ENCODE peak calls at places on chromosomes 16 and 17, in ten cellular contexts. W, D, N, Z, G, K, O, P, B and E are unnamed samples.

GRCh38 chr17:56679767-56680422 is 86.4 kb downstream of the NOG start:
- DNase-seq in W (no peak), D (no peak), N (no peak), Z (no peak), G (no peak), K (peak), O (peak), P (no peak), B (no peak), E (no peak)

GRCh38 chr16:30183961-30184429 is 593 bp downstream of the CORO1A start:
- DNase-seq in W (no peak), D (peak), N (no peak), Z (no peak), G (no peak), K (no peak), O (no peak), P (no peak), B (peak), E (peak)

GRCh38 chr17:40399185-40399584 is 18.5 kb downstream of the TOP2A start:
- DNase-seq in W (peak), D (no peak), N (no peak), Z (no peak), G (no peak), K (peak), O (peak), P (no peak), B (no peak), E (no peak)

GRCh38 chr16:12349950-12350842 is 373.7 kb downstream of the SNX29 start:
- DNase-seq in W (no peak), D (no peak), N (no peak), Z (no peak), G (no peak), K (no peak), O (no peak), P (no peak), B (no peak), E (no peak)

GRCh38 chr16:30139895-30140481 is 17.0 kb upstream of the MAPK3 start:
- DNase-seq in W (no peak), D (no peak), N (no peak), Z (no peak), G (no peak), K (no peak), O (no peak), P (no peak), B (no peak), E (no peak)

GRCh38 chr17:57666946-57667345 is 78.2 kb downstream of the CCDC182 start:
- DNase-seq in W (no peak), D (no peak), N (no peak), Z (no peak), G (no peak), K (no peak), O (no peak), P (no peak), B (no peak), E (no peak)

GRCh38 chr17:6603746-6604325 is 36.7 kb downstream of the KIAA0753 start:
- DNase-seq in W (no peak), D (no peak), N (no peak), Z (no peak), G (no peak), K (no peak), O (no peak), P (no peak), B (no peak), E (no peak)

GRCh38 chr16:68064791-68065365 is 20.3 kb upstream of the NFATC3 start:
- DNase-seq in W (no peak), D (peak), N (peak), Z (no peak), G (no peak), K (peak), O (peak), P (no peak), B (peak), E (peak)

GRCh38 chr16:54027126-54027922 is 259.3 kb downstream of the IRX3 start:
- DNase-seq in W (no peak), D (no peak), N (no peak), Z (no peak), G (no peak), K (peak), O (peak), P (no peak), B (no peak), E (no peak)